ENCODE peak calls at places on chromosomes 6 and 20, in four cellular contexts. V, X, D and P are unnamed samples.

GRCh38 chr6:3769610-3770009 is 18.1 kb upstream of the PXDC1 start:
- DNase-seq in X (no peak), V (no peak), D (no peak), P (no peak)

GRCh38 chr6:157539421-157539822 is 158.4 kb downstream of the ZDHHC14 start:
- DNase-seq in V (no peak), D (no peak), X (no peak), P (no peak)

GRCh38 chr20:11497543-11497942 is 420.1 kb upstream of the BTBD3 start:
- DNase-seq in D (no peak), X (no peak), V (no peak), P (no peak)

GRCh38 chr6:121394151-121394550 is 41.3 kb upstream of the GJA1 start:
- DNase-seq in V (no peak), X (no peak), D (no peak), P (no peak)

GRCh38 chr20:47343007-47343472 is 13.5 kb downstream of the ZMYND8 start:
- DNase-seq in X (no peak), V (no peak), D (no peak), P (no peak)

GRCh38 chr6:45169815-45170214 is 158.3 kb upstream of the RUNX2 start:
- DNase-seq in D (no peak), X (no peak), V (no peak), P (no peak)

GRCh38 chr20:46131396-46131795 is 13.3 kb downstream of the CD40 start:
- DNase-seq in X (no peak), D (no peak), V (no peak), P (no peak)

GRCh38 chr6:31659649-31660223 is 842 bp downstream of the C6orf47 start:
- DNase-seq in X (no peak), V (peak), D (no peak), P (no peak)

GRCh38 chr6:6220718-6221117 is 99.7 kb downstream of the F13A1 start:
- DNase-seq in D (no peak), X (no peak), V (no peak), P (no peak)

GRCh38 chr20:14219801-14220461 is 117.5 kb downstream of the FLRT3 start:
- DNase-seq in D (no peak), V (peak), X (no peak), P (no peak)

GRCh38 chr20:10509411-10509810 is 74.3 kb downstream of the SLX4IP start:
- DNase-seq in X (no peak), V (no peak), D (no peak), P (no peak)

GRCh38 chr6:44563397-44563796 is 175.9 kb downstream of the CDC5L start:
- DNase-seq in D (no peak), X (no peak), V (no peak), P (no peak)

GRCh38 chr6:158769696-158770446 is 49.3 kb downstream of the EZR start:
- DNase-seq in V (no peak), D (no peak), X (no peak), P (no peak)

GRCh38 chr20:4173142-4173541 is 157.8 kb upstream of the RNF24 start:
- DNase-seq in V (no peak), X (no peak), D (no peak), P (no peak)

GRCh38 chr6:45724511-45724910 is 291.1 kb downstream of the CLIC5 start:
- DNase-seq in D (no peak), V (no peak), X (no peak), P (peak)

GRCh38 chr6:1396952-1397868 is 7.8 kb downstream of the FOXF2 start:
- DNase-seq in V (peak), X (no peak), D (peak), P (peak)

GRCh38 chr6:91167846-91168245 is 581.0 kb upstream of the MAP3K7 start:
- DNase-seq in X (no peak), V (no peak), D (no peak), P (no peak)
- TF ChIP-seq CTCF in X (no peak), V (no peak), D (no peak), P (no peak)

DNA sequence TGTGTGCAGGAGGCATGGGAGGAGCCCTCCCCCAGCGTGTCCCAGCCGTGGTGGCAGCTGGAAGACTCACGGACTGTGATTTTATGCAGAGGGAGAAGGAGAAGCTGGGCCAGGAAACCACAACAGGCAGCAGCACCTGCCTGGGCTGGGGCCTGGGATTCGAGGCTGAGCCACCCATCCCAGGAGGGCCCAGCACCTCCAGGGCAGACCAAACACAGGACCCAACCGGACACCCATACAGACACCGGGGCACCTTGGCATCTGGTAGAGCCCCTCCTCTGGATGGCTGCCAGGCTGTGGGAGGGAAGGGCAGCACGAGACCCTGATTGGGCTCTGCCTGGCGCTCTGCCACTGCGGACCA is 41.7 kb upstream of the CHRNA4 start:
- DNase-seq in V (no peak), D (no peak), X (no peak), P (no peak)
- TF ChIP-seq CTCF in V (no peak), D (no peak), X (no peak), P (no peak)

DNA sequence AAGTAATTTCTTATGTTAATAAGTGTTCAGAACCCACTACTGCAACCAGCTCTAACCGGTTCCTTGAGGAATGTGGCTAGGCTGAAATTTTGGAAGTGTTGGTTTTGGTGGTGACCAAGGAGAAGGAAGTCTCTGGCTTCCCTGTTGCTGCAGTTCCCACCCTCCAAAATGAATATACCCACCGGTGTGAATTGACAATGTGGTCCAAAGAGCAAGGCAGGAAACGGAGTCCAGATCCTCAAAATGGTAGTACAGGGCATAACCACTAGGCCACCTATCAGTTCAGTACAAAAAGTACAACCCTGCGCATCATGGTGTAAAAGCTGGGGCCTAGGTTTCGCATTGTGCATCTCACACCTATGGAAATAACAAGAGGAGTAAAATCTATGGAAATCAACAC is 2.8 kb downstream of the ADNP start:
- DNase-seq in V (no peak), X (no peak), D (no peak), P (no peak)
- TF ChIP-seq CTCF in V (no peak), X (no peak), D (no peak), P (peak)

GRCh38 chr6:28212510-28213212 is 12.4 kb upstream of the ZSCAN9 start:
- DNase-seq in D (no peak), V (peak), X (peak), P (no peak)
- TF ChIP-seq CTCF in D (no peak), V (no peak), X (no peak), P (no peak)

GRCh38 chr6:118980063-118980462 is 45.1 kb upstream of the MCM9 start:
- DNase-seq in V (peak), D (no peak), X (peak), P (no peak)

GRCh38 chr6:118971682-118972081 is 36.7 kb upstream of the MCM9 start:
- DNase-seq in D (no peak), X (no peak), V (no peak), P (no peak)

GRCh38 chr6:118970866-118971265 is 35.9 kb upstream of the MCM9 start:
- DNase-seq in D (no peak), X (no peak), V (no peak), P (no peak)

GRCh38 chr6:118974790-118975189 is 39.8 kb upstream of the MCM9 start:
- DNase-seq in X (no peak), D (no peak), V (no peak), P (no peak)
- TF ChIP-seq CTCF in X (no peak), D (no peak), V (no peak), P (no peak)

GRCh38 chr6:135147637-135148592 is 33.2 kb upstream of the MYB start:
- DNase-seq in D (no peak), V (no peak), X (no peak), P (no peak)

GRCh38 chr6:135141728-135142127 is 39.4 kb upstream of the MYB start:
- DNase-seq in V (no peak), X (no peak), D (no peak), P (no peak)

GRCh38 chr6:135146160-135146920 is 34.8 kb upstream of the MYB start:
- DNase-seq in D (no peak), X (no peak), V (no peak), P (no peak)

GRCh38 chr6:135145509-135145865 is 35.6 kb upstream of the MYB start:
- DNase-seq in D (no peak), V (no peak), X (no peak), P (no peak)

GRCh38 chr6:135144678-135145508 is 36.2 kb upstream of the MYB start:
- DNase-seq in X (no peak), V (no peak), D (no peak), P (no peak)
- TF ChIP-seq CTCF in X (peak), V (peak), D (no peak), P (no peak)